ENCODE peak calls at places on chromosomes 5 and 9, in seven cellular contexts. G, A, V, L, S, R and Z are unnamed samples.

GRCh38 chr5:167219296-167219695 is 1072.1 kb upstream of the WWC1 start:
- DNase-seq in V (no peak), G (no peak), L (no peak), S (peak; percentile 28), A (no peak), R (no peak), Z (no peak)

GRCh38 chr5:42057254-42057690 is 132.2 kb downstream of the FBXO4 start:
- DNase-seq in A (peak; percentile 19), S (peak; percentile 78), G (no peak), V (peak; percentile 16), R (peak; percentile 31), L (no peak), Z (no peak)

GRCh38 chr9:75903785-75904360 is 13.4 kb downstream of the PCSK5 start:
- DNase-seq in A (no peak), L (no peak), V (no peak), R (no peak), G (no peak), S (peak; percentile 78), Z (no peak)

GRCh38 chr5:96654209-96654608 is 8.0 kb upstream of the CAST start:
- DNase-seq in L (no peak), S (no peak), V (no peak), R (no peak), G (no peak), A (no peak), Z (no peak)

GRCh38 chr9:113298924-113299770 is 4.0 kb downstream of the RNF183 start:
- DNase-seq in G (no peak), V (no peak), S (no peak), R (no peak), A (no peak), L (no peak), Z (no peak)

GRCh38 chr5:122077451-122078115 is 476 bp downstream of the LOX start:
- DNase-seq in G (peak; percentile 55), S (peak; percentile 60), R (no peak), V (no peak), L (peak; percentile 66), A (no peak), Z (peak; percentile 54)

GRCh38 chr5:116562669-116563068 is 12.0 kb downstream of the SEMA6A start:
- DNase-seq in L (no peak), A (no peak), G (no peak), V (no peak), R (no peak), S (no peak), Z (no peak)

GRCh38 chr9:494764-495163 is 280.1 kb downstream of the DOCK8 start:
- DNase-seq in V (no peak), G (no peak), A (no peak), R (no peak), L (no peak), S (no peak), Z (no peak)

GRCh38 chr5:35136386-35136785 is 88.6 kb upstream of the AGXT2 start:
- DNase-seq in G (no peak), S (peak; percentile 13), V (no peak), R (no peak), L (no peak), A (no peak), Z (no peak)

GRCh38 chr5:72238712-72239445 is 81.2 kb downstream of the MRPS27 start:
- DNase-seq in V (no peak), A (no peak), S (peak; percentile 32), R (peak; percentile 29), G (no peak), L (no peak), Z (no peak)

GRCh38 chr5:168916266-168916665 is 337.1 kb upstream of the PANK3 start:
- DNase-seq in R (peak; percentile 9), G (peak; percentile 81), L (peak; percentile 74), S (peak; percentile 44), A (peak; percentile 16), V (no peak), Z (peak; percentile 23)

GRCh38 chr5:150503977-150504620 is 3.8 kb upstream of the NDST1 start:
- DNase-seq in V (no peak), S (no peak), R (no peak), G (no peak), A (peak; percentile 69), L (peak; percentile 90), Z (peak; percentile 73)
- H3K27me3 ChIP-seq in V (no peaks in the 10 kb centered on the region), S (no peaks in the 10 kb centered on the region), R (no peaks in the 10 kb centered on the region), G (no peaks in the 10 kb centered on the region), A (no peaks in the 10 kb centered on the region), L (no peaks in the 10 kb centered on the region), Z (no peaks in the 10 kb centered on the region)

GRCh38 chr5:179267671-179268071 is 77.6 kb downstream of the ADAMTS2 start:
- DNase-seq in L (peak; percentile 62), S (no peak), G (peak; percentile 36), A (no peak), R (no peak), V (no peak), Z (peak; percentile 19)
- H3K4me1 ChIP-seq in L (peaks cover 53% of the 10 kb centered on the region), S (no peaks in the 10 kb centered on the region), G (peaks cover 56% of the 10 kb centered on the region), A (peaks cover 12% of the 10 kb centered on the region), R (peaks cover 17% of the 10 kb centered on the region), V (no peaks in the 10 kb centered on the region), Z (peaks cover 17% of the 10 kb centered on the region)

GRCh38 chr9:105651806-105652205 is 10.5 kb upstream of the TAL2 start:
- DNase-seq in V (no peak), A (no peak), L (no peak), S (peak; percentile 19), G (no peak), R (no peak), Z (no peak)

GRCh38 chr9:105646879-105647594 is 15.2 kb upstream of the TAL2 start:
- DNase-seq in L (no peak), R (no peak), V (no peak), G (no peak), A (no peak), S (peak; percentile 17), Z (no peak)

GRCh38 chr9:105643795-105644194 is 18.5 kb upstream of the TAL2 start:
- DNase-seq in L (no peak), G (no peak), A (no peak), R (no peak), V (no peak), S (no peak), Z (no peak)

DNA sequence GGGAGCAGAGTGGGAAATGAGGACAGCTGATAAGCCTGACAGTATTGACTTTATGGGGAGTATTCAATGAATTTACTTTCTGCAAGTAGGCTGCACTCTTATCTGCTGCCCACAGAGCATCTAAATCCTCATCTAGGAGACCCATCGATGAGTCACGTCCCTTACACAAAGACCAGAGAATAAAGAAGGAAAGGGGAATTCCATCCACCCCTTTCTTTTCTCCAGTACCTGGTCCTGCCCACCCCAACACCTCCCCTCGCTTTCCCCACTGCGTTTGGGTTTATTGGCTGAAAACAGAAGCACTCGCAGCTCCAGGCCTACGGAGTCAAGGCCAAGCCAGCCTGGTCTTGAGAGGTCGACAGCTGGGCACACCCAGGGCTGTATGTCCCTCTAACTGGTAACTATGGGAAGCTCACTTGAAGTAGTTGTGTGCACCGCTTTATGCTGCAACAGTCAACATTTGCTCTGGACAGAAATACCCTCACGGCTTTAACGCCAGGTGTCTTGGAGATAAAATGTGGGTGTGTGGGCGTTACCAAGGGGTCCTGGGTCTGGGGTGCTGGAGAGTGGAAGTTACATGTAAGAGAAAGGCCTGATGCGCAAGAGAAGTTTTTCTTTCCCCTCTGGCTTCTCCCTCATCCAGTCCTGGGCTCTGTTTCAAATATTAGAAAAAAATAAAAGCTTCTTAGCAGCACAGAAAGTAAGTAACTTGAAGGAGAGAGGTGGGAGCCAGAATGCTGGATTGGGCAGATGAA is 14.5 kb upstream of the TAL2 start:
- DNase-seq in V (no peak), S (peak; percentile 79), G (peak; percentile 46), L (no peak), R (peak; percentile 33), A (no peak), Z (no peak)
- H3K4me3 ChIP-seq in V (no peak overlapping the region), S (no peak overlapping the region), G (no peak overlapping the region), L (no peak overlapping the region), R (no peak overlapping the region), A (no peak overlapping the region), Z (no peak overlapping the region)

DNA sequence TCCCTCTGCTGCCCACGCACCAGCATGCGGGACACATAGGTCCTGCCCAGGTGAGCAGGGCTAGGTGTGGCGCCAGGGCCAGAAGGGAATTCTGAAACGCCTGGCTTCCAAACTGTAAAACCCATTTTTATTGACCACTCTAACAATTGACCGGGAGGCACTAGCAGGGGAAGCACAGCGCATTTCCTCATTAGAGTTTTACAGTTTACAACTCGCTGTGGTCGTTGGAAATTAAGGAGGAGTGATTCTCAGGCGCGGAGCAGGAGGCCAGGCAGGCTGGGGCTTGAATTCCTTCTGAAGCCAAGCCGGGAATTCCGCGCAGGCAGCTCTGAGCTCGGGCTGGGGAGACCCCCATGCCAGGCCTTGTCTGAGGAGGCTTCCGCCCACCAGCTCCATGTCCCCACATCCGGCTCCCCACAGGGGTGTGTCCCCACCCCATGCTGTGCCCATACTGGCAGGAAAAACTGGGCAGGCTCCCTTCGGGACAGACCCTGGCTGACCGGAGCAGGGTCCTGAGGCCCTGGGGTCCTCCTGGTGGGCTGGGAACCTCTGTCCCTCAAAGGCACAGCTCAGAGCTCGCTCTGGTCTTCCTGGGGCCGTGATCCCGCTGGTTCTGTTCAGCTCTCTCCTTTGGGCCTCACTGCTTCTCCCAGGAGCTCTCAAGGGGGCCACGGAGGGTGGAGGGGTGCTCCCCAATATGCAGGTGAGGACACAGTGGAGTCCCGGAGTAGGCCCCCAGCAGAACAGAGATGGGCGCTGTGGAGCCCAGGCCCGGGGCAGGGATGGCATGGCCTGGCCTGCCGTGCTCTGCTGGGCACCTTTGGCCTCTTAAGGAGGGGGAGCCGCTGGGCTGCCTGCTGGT is 1.2 kb upstream of the NRARP start:
- DNase-seq in L (peak; percentile 64), V (no peak), A (no peak), S (no peak), R (no peak), G (peak; percentile 44), Z (peak; percentile 15)
- H3K27me3 ChIP-seq in L (peaks cover 94% of the 10 kb centered on the region), V (peaks cover 18% of the 10 kb centered on the region), A (peaks cover 49% of the 10 kb centered on the region), S (peaks cover 2% of the 10 kb centered on the region), R (no peaks in the 10 kb centered on the region), G (peaks cover 8% of the 10 kb centered on the region), Z (peaks cover 13% of the 10 kb centered on the region)